ENCODE peak calls at places on chromosomes 16 and 17, in seven cellular contexts. I is K562, H is endothelial cell of umbilical vein, O is GM12878, M is SK-N-SH, N is HepG2, T is H1. Q is an unnamed sample.

GRCh38 chr17:30324723-30325122 is 9.1 kb downstream of the TMIGD1 start:
- DNase-seq in I (no peak), H (no peak), O (no peak), M (no peak), N (no peak), T (no peak), Q (no peak)

GRCh38 chr16:23085949-23086348 is 63.3 kb downstream of the USP31 start:
- DNase-seq in I (no peak), H (no peak), O (no peak), M (no peak), N (no peak), T (no peak), Q (no peak)

GRCh38 chr17:43344700-43345099 is 54.1 kb upstream of the ARL4D start:
- DNase-seq in I (no peak), H (no peak), O (no peak), M (no peak), N (no peak), T (no peak), Q (no peak)

GRCh38 chr17:39916918-39917317 is 1.5 kb downstream of the GSDMB start:
- DNase-seq in I (peak; percentile 51), H (no peak), O (no peak), M (no peak), N (peak; percentile 77), T (no peak), Q (no peak)

GRCh38 chr17:65222216-65222738 is 85.1 kb downstream of the RGS9 start:
- DNase-seq in I (no peak), H (no peak), O (no peak), M (no peak), N (no peak), T (no peak), Q (no peak)

GRCh38 chr16:12178251-12178990 is 201.9 kb downstream of the SNX29 start:
- DNase-seq in I (no peak), H (no peak), O (no peak), M (no peak), N (no peak), T (no peak), Q (no peak)

GRCh38 chr17:72092710-72093322 is 28.0 kb upstream of the SOX9 start:
- DNase-seq in I (no peak), H (no peak), O (no peak), M (no peak), N (peak; percentile 98), T (no peak), Q (no peak)

GRCh38 chr17:71334041-71334781 is 786.6 kb upstream of the SOX9 start:
- DNase-seq in I (no peak), H (no peak), O (no peak), M (no peak), N (no peak), T (no peak), Q (no peak)

GRCh38 chr16:80060470-80060869 is 459.9 kb upstream of the MAF start:
- DNase-seq in I (no peak), H (no peak), O (no peak), M (no peak), N (no peak), T (no peak), Q (no peak)

GRCh38 chr17:83202002-83203000 is 122.9 kb downstream of the METRNL start:
- DNase-seq in I (no peak), H (no peak), O (no peak), M (no peak), N (no peak), T (no peak), Q (no peak)

GRCh38 chr17:81871387-81872120 is 417 bp upstream of the ARHGDIA start:
- DNase-seq in I (no peak), H (peak; percentile 81), O (peak; percentile 53), M (peak; percentile 100), N (peak; percentile 86), T (no peak), Q (no peak)

GRCh38 chr17:80348551-80349436 is 66.2 kb upstream of the ENDOV start:
- DNase-seq in I (no peak), H (no peak), O (no peak), M (no peak), N (no peak), T (no peak), Q (no peak)

GRCh38 chr17:9367186-9367585 is 208.4 kb downstream of the STX8 start:
- DNase-seq in I (no peak), H (no peak), O (no peak), M (no peak), N (no peak), T (no peak), Q (no peak)

GRCh38 chr17:29111816-29112499 is 68.2 kb downstream of the MYO18A start:
- DNase-seq in I (peak; percentile 70), H (peak; percentile 62), O (no peak), M (peak; percentile 82), N (peak; percentile 41), T (no peak), Q (peak; percentile 26)

GRCh38 chr16:66608241-66609138 is 4.0 kb downstream of the CMTM3 start:
- DNase-seq in I (peak; percentile 84), H (peak; percentile 77), O (no peak), M (peak; percentile 94), N (peak; percentile 93), T (peak; percentile 78), Q (peak; percentile 10)
- TF ChIP-seq POLR2AphosphoS5 in I (peak; percentile 23), H (peak; percentile 41), O (no peak), M (no peak), N (no peak), T (no peak), Q (no peak)

GRCh38 chr17:8123695-8124349 is at the start of gene HES7:
- DNase-seq in I (peak; percentile 35), H (peak; percentile 7), O (no peak), M (peak; percentile 53), N (no peak), T (no peak), Q (no peak)
- H3K9ac ChIP-seq in I (no peak within 1 kb of the TSS), H (peak within 1 kb of the TSS; percentile 40), O (peak within 1 kb of the TSS; percentile 53), M (peak within 1 kb of the TSS; percentile 53), N (peak within 1 kb of the TSS; percentile 24), T (no peak within 1 kb of the TSS), Q (peak within 1 kb of the TSS; percentile 58)

GRCh38 chr16:13992322-13992721 is 72.4 kb downstream of the ERCC4 start:
- DNase-seq in I (no peak), H (no peak), O (no peak), M (no peak), N (no peak), T (no peak), Q (no peak)
- H3K27ac ChIP-seq in I (no peak overlapping the region), H (no peak overlapping the region), O (no peak overlapping the region), M (no peak overlapping the region), N (no peak overlapping the region), T (no peak overlapping the region), Q (no peak overlapping the region)

DNA sequence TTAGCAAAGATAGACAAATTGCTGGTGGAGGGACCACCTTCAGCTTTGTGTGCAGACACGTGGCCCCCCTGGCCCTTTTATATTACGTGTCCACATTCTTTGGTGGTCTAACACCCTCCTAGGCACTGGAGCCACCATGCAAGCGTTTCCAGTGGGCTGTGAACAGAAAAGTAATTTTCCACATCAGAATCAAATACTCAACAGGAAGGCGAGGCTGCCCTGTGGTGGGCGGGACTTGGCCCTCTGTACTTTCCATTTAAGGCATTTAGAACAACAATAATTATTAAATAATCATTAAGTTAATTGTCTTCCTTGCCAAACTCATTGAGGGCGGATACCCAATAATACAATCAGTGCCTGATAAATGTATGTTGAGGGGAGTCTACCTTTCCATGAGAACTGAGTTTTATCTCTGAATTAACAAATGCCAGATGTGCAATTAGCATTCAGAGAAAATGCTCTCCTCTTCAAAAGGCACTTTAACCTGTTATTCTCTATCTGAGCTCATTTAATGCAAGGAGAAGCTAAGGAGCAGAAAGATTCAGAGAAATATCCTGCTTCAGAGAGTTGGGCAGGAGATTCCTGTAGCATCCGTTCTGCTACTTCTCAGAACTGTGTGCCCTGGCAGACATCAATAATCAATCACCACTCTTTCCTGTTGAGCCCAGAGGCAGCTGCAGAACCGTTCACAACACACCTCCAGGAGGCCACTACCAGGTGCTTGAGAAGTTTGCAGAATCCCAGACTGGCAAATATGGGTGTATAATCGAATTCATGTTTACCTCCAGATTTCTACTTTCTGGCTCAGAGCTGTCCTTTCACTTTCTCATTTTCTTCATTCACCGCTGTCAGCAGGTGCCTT is 109.4 kb downstream of the CMIP start:
- DNase-seq in I (no peak), H (peak; percentile 65), O (no peak), M (no peak), N (no peak), T (no peak), Q (no peak)
- TF ChIP-seq POLR2AphosphoS5 in I (no peak), H (no peak), O (no peak), M (no peak), N (no peak), T (no peak), Q (no peak)

GRCh38 chr17:7022791-7023571 is at the start of gene BCL6B:
- DNase-seq in I (no peak), H (peak; percentile 78), O (no peak), M (no peak), N (no peak), T (no peak), Q (no peak)

GRCh38 chr17:7021993-7022778 is 664 bp upstream of the BCL6B start:
- DNase-seq in I (peak; percentile 75), H (peak; percentile 97), O (no peak), M (peak; percentile 92), N (no peak), T (no peak), Q (no peak)

GRCh38 chr17:7019839-7020519 is 2.9 kb upstream of the BCL6B start:
- DNase-seq in I (no peak), H (peak; percentile 60), O (no peak), M (peak; percentile 90), N (no peak), T (no peak), Q (no peak)

GRCh38 chr17:7019406-7019805 is 3.4 kb upstream of the BCL6B start:
- DNase-seq in I (no peak), H (no peak), O (no peak), M (no peak), N (no peak), T (no peak), Q (no peak)

GRCh38 chr17:7020894-7021664 is 1.8 kb upstream of the BCL6B start:
- DNase-seq in I (no peak), H (peak; percentile 60), O (no peak), M (no peak), N (no peak), T (no peak), Q (no peak)
- H3K9ac ChIP-seq in I (peak overlapping the region; percentile 65), H (peak overlapping the region; percentile 100), O (no peak overlapping the region), M (no peak overlapping the region), N (peak overlapping the region; percentile 48), T (no peak overlapping the region), Q (no peak overlapping the region)

DNA sequence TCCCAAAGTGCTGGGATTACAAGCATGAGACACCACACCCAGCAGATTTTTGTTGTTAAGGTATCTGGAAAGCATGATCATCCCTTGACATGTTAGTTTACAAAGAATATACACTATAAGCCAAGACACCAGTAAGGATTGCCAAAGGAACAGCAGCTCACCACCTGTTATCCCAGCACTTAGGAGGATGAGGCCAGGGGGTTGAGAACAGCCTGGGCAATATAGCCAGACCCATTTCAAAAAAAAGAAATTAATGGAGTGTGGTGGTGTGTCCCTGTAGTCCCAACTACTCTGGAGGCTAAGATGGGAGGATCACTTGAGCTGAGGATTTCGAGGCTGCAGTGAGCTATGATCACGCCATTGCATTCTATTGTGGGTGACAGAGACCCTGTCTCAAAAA is 5.1 kb downstream of the ANKRD40CL start:
- DNase-seq in I (no peak), H (no peak), O (no peak), M (no peak), N (no peak), T (no peak), Q (no peak)
- H3K27ac ChIP-seq in I (no peak overlapping the region), H (no peak overlapping the region), O (no peak overlapping the region), M (no peak overlapping the region), N (no peak overlapping the region), T (no peak overlapping the region), Q (no peak overlapping the region)

Q was measured in SK-N-MC.